ENCODE peak calls at places on chromosomes 1 and 21, in eight cellular contexts. Y is stimulated activated CD4-positive, alpha-beta T cell treated with anti-CD3 and anti-CD28 coated beads, Interleukin-2, amount 100 ng/mL, for 4 hours; R is body of pancreas; L is stimulated activated CD8-positive, alpha-beta memory T cell treated with anti-CD3 and anti-CD28 coated beads, Interleukin-15, amount 100 ng/mL, for 4 hours; V is naive thymus-derived CD4-positive, alpha-beta T cell; N is NT2/D1; X is DMS 273 treated with DMSO at 0.1 percent for 48 hours; E is left ventricle myocardium inferior. M is an unnamed sample.

GRCh38 chr1:40710581-40711315 is 19.2 kb downstream of the NFYC start:
- DNase-seq in V (no peak), Y (no peak), E (no peak), R (peak; percentile 16), L (no peak), N (no peak), X (no peak), M (no peak)

GRCh38 chr1:45329445-45329844 is 2.8 kb downstream of the HPDL start:
- DNase-seq in V (no peak), Y (no peak), L (no peak), N (peak; percentile 94), X (no peak), R (no peak), E (no peak), M (no peak)

GRCh38 chr21:15208787-15209186 is 144.0 kb upstream of the NRIP1 start:
- DNase-seq in E (no peak), X (no peak), V (no peak), L (no peak), Y (no peak), R (no peak), N (no peak), M (no peak)

GRCh38 chr1:106962591-106962990 is 93.9 kb upstream of the PRMT6 start:
- DNase-seq in L (no peak), N (no peak), X (no peak), Y (no peak), V (no peak), E (no peak), R (no peak), M (no peak)

GRCh38 chr1:32122141-32122540 is 14.3 kb downstream of the KPNA6 start:
- DNase-seq in R (no peak), Y (no peak), N (no peak), E (no peak), V (no peak), X (no peak), L (no peak), M (no peak)

GRCh38 chr1:67307251-67308060 is at the start of gene IL12RB2:
- DNase-seq in R (peak; percentile 65), E (peak; percentile 20), V (no peak), L (no peak), Y (peak; percentile 19), N (no peak), X (no peak), M (no peak)

GRCh38 chr1:167486090-167486824 is 32.1 kb downstream of the CD247 start:
- DNase-seq in V (no peak), R (no peak), N (no peak), E (peak; percentile 26), Y (no peak), L (no peak), X (no peak), M (no peak)

GRCh38 chr1:179120736-179121135 is 38.9 kb downstream of the TOR3A start:
- DNase-seq in L (no peak), N (no peak), X (no peak), Y (no peak), V (no peak), E (no peak), R (no peak), M (no peak)

GRCh38 chr1:10074059-10074854 is 41.5 kb downstream of the UBE4B start:
- DNase-seq in N (no peak), R (peak; percentile 21), L (peak; percentile 43), E (no peak), X (no peak), V (no peak), Y (peak; percentile 27), M (peak; percentile 48)

GRCh38 chr1:6554907-6555778 is at the start of gene TAS1R1:
- DNase-seq in Y (no peak), E (no peak), V (no peak), R (peak; percentile 28), L (no peak), X (no peak), N (no peak), M (no peak)

GRCh38 chr1:79355073-79355472 is 348.5 kb upstream of the ADGRL4 start:
- DNase-seq in E (no peak), N (no peak), Y (no peak), L (no peak), X (no peak), R (no peak), V (no peak), M (no peak)

GRCh38 chr1:220123889-220124288 is 30.0 kb downstream of the IARS2 start:
- DNase-seq in E (no peak), R (peak; percentile 19), L (no peak), N (no peak), Y (no peak), V (no peak), X (no peak), M (no peak)

GRCh38 chr1:199272690-199273089 is 633.9 kb downstream of the PTPRC start:
- DNase-seq in V (no peak), X (no peak), Y (no peak), E (no peak), R (peak; percentile 70), N (no peak), L (no peak), M (no peak)

GRCh38 chr1:118247593-118247992 is 62.6 kb upstream of the SPAG17 start:
- DNase-seq in L (no peak), Y (no peak), R (peak; percentile 17), V (no peak), N (no peak), E (no peak), X (no peak), M (no peak)

GRCh38 chr1:55632058-55632457 is 416.9 kb upstream of the USP24 start:
- DNase-seq in E (no peak), X (no peak), L (no peak), N (no peak), R (no peak), Y (no peak), V (no peak), M (no peak)

GRCh38 chr1:22105611-22106207 is 37.2 kb downstream of the WNT4 start:
- DNase-seq in V (peak; percentile 34), Y (no peak), L (no peak), N (peak; percentile 36), X (peak; percentile 10), E (no peak), R (peak; percentile 47), M (no peak)

GRCh38 chr1:229716692-229717091 is 90.6 kb downstream of the URB2 start:
- DNase-seq in Y (no peak), V (no peak), E (no peak), X (no peak), R (no peak), L (no peak), N (no peak), M (no peak)

GRCh38 chr1:226832613-226833012 is 37.8 kb upstream of the PSEN2 start:
- DNase-seq in R (no peak), L (no peak), X (no peak), N (no peak), Y (no peak), E (no peak), V (no peak), M (no peak)

GRCh38 chr1:23217421-23218115 is at the start of gene HTR1D:
- DNase-seq in Y (no peak), X (no peak), L (no peak), R (peak; percentile 19), V (no peak), N (no peak), E (no peak), M (no peak)

GRCh38 chr1:52571783-52572182 is 18.9 kb upstream of the TUT4 start:
- DNase-seq in V (no peak), E (no peak), L (no peak), X (no peak), N (no peak), R (no peak), Y (no peak), M (no peak)

GRCh38 chr1:147177611-147178370 is 5.5 kb upstream of the PRKAB2 start:
- DNase-seq in Y (no peak), E (peak; percentile 13), V (no peak), X (no peak), L (no peak), N (no peak), R (no peak), M (no peak)

GRCh38 chr1:115811140-115811828 is 29.6 kb downstream of the NHLH2 start:
- DNase-seq in L (no peak), R (peak; percentile 77), Y (no peak), E (no peak), V (no peak), N (no peak), X (peak; percentile 42), M (no peak)

GRCh38 chr21:35227774-35228173 is 178.7 kb upstream of the RUNX1 start:
- DNase-seq in X (no peak), L (no peak), E (no peak), N (no peak), V (no peak), Y (no peak), R (no peak), M (no peak)

GRCh38 chr1:145946477-145946986 is 11.3 kb downstream of the LIX1L start:
- DNase-seq in R (no peak), L (no peak), V (no peak), X (no peak), E (no peak), N (no peak), Y (no peak), M (no peak)

GRCh38 chr1:70293186-70293843 is 61.2 kb downstream of the ANKRD13C start:
- DNase-seq in N (no peak), L (no peak), E (no peak), R (no peak), X (no peak), V (no peak), Y (no peak), M (no peak)

GRCh38 chr1:99122039-99122438 is 117.4 kb upstream of the PLPPR5 start:
- DNase-seq in N (no peak), V (no peak), Y (no peak), X (no peak), E (no peak), L (no peak), R (no peak), M (no peak)

GRCh38 chr1:59565611-59566410 is 248.9 kb upstream of the HOOK1 start:
- DNase-seq in E (no peak), L (no peak), N (no peak), Y (no peak), X (no peak), R (no peak), V (no peak), M (no peak)

M was measured in SIG-M5.